ENCODE peak calls at places on chromosomes 12 and 14, in six cellular contexts. I is K562, L is HCT116, O is H1, M is GM12878, W is HepG2. A is an unnamed sample.

GRCh38 chr12:27505124-27505523 is 18.9 kb upstream of the PPFIBP1 start:
- DNase-seq in O (no peak), L (no peak), W (no peak), I (no peak), M (no peak), A (no peak)

GRCh38 chr14:100267990-100268389 is 29.0 kb downstream of the YY1 start:
- DNase-seq in W (no peak), L (no peak), O (no peak), M (no peak), I (no peak), A (no peak)

GRCh38 chr14:73725116-73726024 is 11.2 kb upstream of the PNMA1 start:
- DNase-seq in I (peak; percentile 85), O (no peak), W (no peak), L (no peak), M (no peak), A (no peak)

GRCh38 chr12:106138646-106139421 is at the start of gene NUAK1:
- DNase-seq in I (no peak), W (no peak), L (no peak), M (no peak), O (peak; percentile 83), A (peak; percentile 67)

GRCh38 chr12:57842342-57843294 is 3.9 kb downstream of the CTDSP2 start:
- DNase-seq in L (no peak), W (no peak), M (no peak), O (no peak), I (no peak), A (no peak)

GRCh38 chr12:33052141-33053051 is 155.8 kb upstream of the PKP2 start:
- DNase-seq in I (no peak), M (no peak), W (no peak), L (no peak), O (no peak), A (no peak)

GRCh38 chr12:75438052-75438754 is 42.4 kb upstream of the GLIPR1 start:
- DNase-seq in O (no peak), M (no peak), L (no peak), W (no peak), I (no peak), A (no peak)

GRCh38 chr12:117832459-117833457 is 136.0 kb downstream of the KSR2 start:
- DNase-seq in I (no peak), W (no peak), L (no peak), M (no peak), O (no peak), A (no peak)

GRCh38 chr12:105721915-105722314 is 391.4 kb downstream of the C12orf75 start:
- DNase-seq in I (no peak), L (no peak), W (no peak), M (no peak), O (no peak), A (no peak)

GRCh38 chr12:11688831-11689230 is 39.4 kb downstream of the ETV6 start:
- DNase-seq in W (no peak), L (no peak), O (no peak), I (no peak), M (no peak), A (no peak)

GRCh38 chr14:104109731-104110361 is 24.3 kb downstream of the ASPG start:
- DNase-seq in M (no peak), W (no peak), L (no peak), I (no peak), O (no peak), A (no peak)

GRCh38 chr12:8123124-8123888 is at the start of gene CLEC4A:
- DNase-seq in L (no peak), I (no peak), O (no peak), W (no peak), M (no peak), A (no peak)

GRCh38 chr14:85934123-85934885 is 404.4 kb downstream of the FLRT2 start:
- DNase-seq in I (no peak), M (peak; percentile 66), O (no peak), L (no peak), W (peak; percentile 15), A (peak; percentile 7)

GRCh38 chr12:65728913-65729793 is 95.1 kb upstream of the HMGA2 start:
- DNase-seq in W (no peak), M (no peak), O (peak; percentile 74), I (no peak), L (peak; percentile 59), A (no peak)

GRCh38 chr14:58151701-58152568 is at the start of gene ARMH4:
- DNase-seq in I (peak; percentile 73), M (no peak), W (peak; percentile 63), O (peak; percentile 86), L (peak; percentile 57), A (peak; percentile 88)
- TF ChIP-seq JUND in I (no peak), M (no peak), W (no peak), O (no peak), L (no peak), A (no peak)

DNA sequence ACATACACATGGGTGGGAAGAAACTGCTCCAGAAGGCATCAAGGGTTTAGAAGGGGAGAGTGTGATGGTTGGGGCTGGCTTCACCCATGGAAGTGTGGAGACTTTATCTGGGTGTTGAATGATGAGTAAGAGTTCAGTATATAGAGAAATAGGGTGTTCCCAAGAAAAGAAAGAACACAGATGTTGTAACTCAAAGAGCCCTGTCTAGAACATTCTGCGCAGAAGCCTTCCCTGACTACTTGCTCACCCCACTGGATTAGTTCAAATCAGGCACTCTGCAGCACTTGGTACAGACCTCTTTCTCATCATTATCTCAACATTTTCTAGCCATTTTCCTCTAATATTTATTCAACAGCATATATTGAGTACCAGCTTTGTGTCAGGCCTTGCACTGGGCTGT is 491.7 kb downstream of the SNAPC1 start:
- DNase-seq in W (no peak), L (no peak), O (no peak), I (no peak), M (no peak), A (no peak)
- TF ChIP-seq JUND in W (no peak), L (no peak), O (no peak), I (no peak), M (no peak), A (no peak)

GRCh38 chr14:91406451-91406850 is 11.2 kb downstream of the CCDC88C start:
- DNase-seq in W (no peak), L (no peak), O (no peak), I (no peak), M (no peak), A (no peak)

GRCh38 chr14:91405724-91406435 is 11.7 kb downstream of the CCDC88C start:
- DNase-seq in I (no peak), W (no peak), M (no peak), L (no peak), O (no peak), A (no peak)

GRCh38 chr14:91406982-91407381 is 10.6 kb downstream of the CCDC88C start:
- DNase-seq in W (no peak), I (no peak), L (no peak), O (no peak), M (no peak), A (no peak)

GRCh38 chr14:91403069-91403600 is 14.5 kb downstream of the CCDC88C start:
- DNase-seq in I (no peak), L (no peak), O (no peak), W (no peak), M (no peak), A (no peak)

DNA sequence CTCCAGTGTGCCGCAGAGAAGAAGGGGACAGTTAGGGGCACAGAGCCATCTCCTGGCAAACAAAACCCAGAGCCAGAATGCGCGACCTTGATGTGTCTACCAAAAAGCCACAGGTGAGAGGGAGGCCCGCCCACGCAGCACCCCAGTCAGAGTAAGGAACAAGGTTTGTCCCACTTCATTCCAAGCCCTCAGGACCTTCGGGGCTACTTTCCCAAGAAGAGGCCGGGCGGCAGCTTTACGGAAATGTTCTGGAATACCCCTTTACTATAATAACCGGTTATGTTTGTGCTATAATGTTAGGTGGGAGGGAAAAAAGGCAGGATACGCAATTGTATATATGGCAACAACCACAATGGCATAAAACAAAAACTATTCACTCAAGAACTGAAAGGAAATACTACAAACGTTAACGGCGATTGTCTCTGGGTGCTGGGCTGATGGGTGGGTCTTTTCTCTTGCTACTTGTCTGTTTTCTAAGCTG is 12.3 kb downstream of the CCDC88C start:
- DNase-seq in L (no peak), W (no peak), O (no peak), I (no peak), M (no peak), A (no peak)
- TF ChIP-seq JUND in L (no peak), W (no peak), O (no peak), I (no peak), M (no peak), A (no peak)

GRCh38 chr14:30763891-30764290 is 110.5 kb upstream of the COCH start:
- DNase-seq in L (no peak), O (no peak), I (no peak), M (no peak), W (no peak), A (no peak)
- TF ChIP-seq JUND in L (no peak), O (no peak), I (no peak), M (no peak), W (no peak), A (no peak)

GRCh38 chr12:48985901-48986300 is 7.8 kb downstream of the WNT1 start:
- DNase-seq in I (no peak), O (no peak), L (no peak), W (no peak), M (no peak), A (no peak)
- TF ChIP-seq JUND in I (no peak), O (no peak), L (no peak), W (no peak), M (no peak), A (no peak)

GRCh38 chr12:131357920-131358319 is 353.0 kb upstream of the SFSWAP start:
- DNase-seq in I (no peak), M (no peak), W (no peak), L (no peak), O (no peak), A (no peak)
- TF ChIP-seq JUND in I (no peak), M (no peak), W (no peak), L (no peak), O (no peak), A (no peak)

GRCh38 chr12:42945927-42946326 is 356.4 kb upstream of the PRICKLE1 start:
- DNase-seq in L (no peak), M (no peak), O (no peak), I (no peak), W (no peak), A (no peak)

GRCh38 chr12:42946776-42947435 is 357.4 kb upstream of the PRICKLE1 start:
- DNase-seq in W (no peak), M (no peak), I (no peak), L (no peak), O (no peak), A (no peak)

GRCh38 chr12:42944516-42944915 is 355.0 kb upstream of the PRICKLE1 start:
- DNase-seq in M (no peak), O (no peak), L (no peak), W (no peak), I (no peak), A (no peak)
- TF ChIP-seq JUND in M (no peak), O (no peak), L (no peak), W (no peak), I (no peak), A (no peak)

DNA sequence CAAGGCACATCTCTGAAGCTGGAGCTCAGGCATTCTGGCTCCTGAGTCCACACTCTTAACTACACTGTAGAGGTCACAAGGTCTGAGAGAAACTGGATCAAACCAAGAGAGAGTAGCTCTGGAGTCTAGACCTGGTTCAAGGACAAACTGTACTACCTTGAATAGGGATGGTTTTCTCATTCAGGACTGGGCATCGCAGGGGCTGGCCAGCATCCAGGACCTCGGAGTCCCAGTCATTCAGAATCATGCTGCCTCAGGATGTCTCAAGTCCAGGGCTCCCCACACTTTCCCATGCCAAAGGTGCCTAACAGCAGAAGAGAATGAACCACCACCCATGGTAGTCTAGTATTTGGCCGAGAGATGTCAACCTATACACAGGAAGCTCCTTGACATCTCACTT is 13.1 kb upstream of the PLEKHD1 start:
- DNase-seq in W (no peak), I (no peak), O (no peak), L (no peak), M (no peak), A (no peak)
- TF ChIP-seq JUND in W (no peak), I (no peak), O (no peak), L (no peak), M (no peak), A (no peak)

A was measured in T47D.